ENCODE peak calls at places on chromosomes 16 and 17, in seven cellular contexts. One of them, this sample, is unnamed.

GRCh38 chr17:77049440-77049839 is 91.3 kb upstream of the SEC14L1 start:
- DNase-seq in sigmoid colon: no peak
- DNase-seq in Peyer's patch: no peak
- DNase-seq in stomach: no peak
- DNase-seq in suprapubic skin: no peak
- DNase-seq in H1: no peak
- DNase-seq in uterus: no peak
- DNase-seq in this sample: no peak

GRCh38 chr16:67248401-67249177 is at the start of gene SLC9A5:
- DNase-seq in suprapubic skin: no peak
- DNase-seq in sigmoid colon: peak
- DNase-seq in stomach: no peak
- DNase-seq in uterus: no peak
- DNase-seq in H1: no peak
- DNase-seq in Peyer's patch: no peak
- DNase-seq in this sample: no peak

GRCh38 chr17:8041249-8041928 is 2.5 kb downstream of the ALOX15B start:
- DNase-seq in suprapubic skin: no peak
- DNase-seq in sigmoid colon: no peak
- DNase-seq in Peyer's patch: peak
- DNase-seq in H1: no peak
- DNase-seq in uterus: no peak
- DNase-seq in stomach: peak
- DNase-seq in this sample: no peak

GRCh38 chr16:26118575-26118974 is 426.8 kb downstream of the HS3ST4 start:
- DNase-seq in suprapubic skin: no peak
- DNase-seq in sigmoid colon: no peak
- DNase-seq in stomach: no peak
- DNase-seq in uterus: no peak
- DNase-seq in Peyer's patch: no peak
- DNase-seq in H1: peak
- DNase-seq in this sample: no peak

GRCh38 chr17:39791296-39791992 is 53.7 kb downstream of the GRB7 start:
- DNase-seq in uterus: no peak
- DNase-seq in H1: no peak
- DNase-seq in suprapubic skin: no peak
- DNase-seq in stomach: no peak
- DNase-seq in sigmoid colon: no peak
- DNase-seq in Peyer's patch: no peak
- DNase-seq in this sample: no peak

GRCh38 chr16:50547944-50548658 is at the start of gene NKD1:
- DNase-seq in stomach: peak
- DNase-seq in suprapubic skin: peak
- DNase-seq in Peyer's patch: peak
- DNase-seq in sigmoid colon: peak
- DNase-seq in H1: no peak
- DNase-seq in uterus: peak
- DNase-seq in this sample: no peak

GRCh38 chr17:58181796-58182195 is 10.7 kb upstream of the EPX start:
- DNase-seq in stomach: no peak
- DNase-seq in suprapubic skin: no peak
- DNase-seq in uterus: no peak
- DNase-seq in sigmoid colon: no peak
- DNase-seq in H1: no peak
- DNase-seq in Peyer's patch: no peak
- DNase-seq in this sample: no peak

GRCh38 chr17:76191891-76192290 is 48.4 kb downstream of the RNF157 start:
- DNase-seq in uterus: no peak
- DNase-seq in sigmoid colon: no peak
- DNase-seq in suprapubic skin: no peak
- DNase-seq in H1: no peak
- DNase-seq in stomach: no peak
- DNase-seq in Peyer's patch: no peak
- DNase-seq in this sample: no peak

GRCh38 chr17:67639997-67640396 is 77.7 kb upstream of the NOL11 start:
- DNase-seq in suprapubic skin: no peak
- DNase-seq in H1: no peak
- DNase-seq in sigmoid colon: no peak
- DNase-seq in uterus: no peak
- DNase-seq in Peyer's patch: no peak
- DNase-seq in stomach: no peak
- DNase-seq in this sample: no peak

GRCh38 chr16:72989203-72989991 is 58.5 kb downstream of the ZFHX3 start:
- DNase-seq in stomach: no peak
- DNase-seq in H1: no peak
- DNase-seq in Peyer's patch: peak
- DNase-seq in suprapubic skin: no peak
- DNase-seq in sigmoid colon: peak
- DNase-seq in uterus: peak
- DNase-seq in this sample: no peak

GRCh38 chr16:58444265-58444664 is 52.0 kb downstream of the GINS3 start:
- DNase-seq in sigmoid colon: no peak
- DNase-seq in H1: no peak
- DNase-seq in suprapubic skin: no peak
- DNase-seq in stomach: no peak
- DNase-seq in Peyer's patch: no peak
- DNase-seq in uterus: no peak
- DNase-seq in this sample: no peak

GRCh38 chr17:62761884-62762283 is 46.2 kb downstream of the MARCHF10 start:
- DNase-seq in uterus: no peak
- DNase-seq in stomach: no peak
- DNase-seq in H1: peak
- DNase-seq in suprapubic skin: no peak
- DNase-seq in sigmoid colon: no peak
- DNase-seq in Peyer's patch: no peak
- DNase-seq in this sample: no peak

GRCh38 chr17:36943250-36944220 is 5.2 kb upstream of the AATF start:
- DNase-seq in sigmoid colon: no peak
- DNase-seq in Peyer's patch: no peak
- DNase-seq in suprapubic skin: no peak
- DNase-seq in uterus: peak
- DNase-seq in stomach: no peak
- DNase-seq in H1: no peak
- DNase-seq in this sample: no peak

GRCh38 chr17:28533091-28533670 is 19.2 kb downstream of the UNC119 start:
- DNase-seq in stomach: no peak
- DNase-seq in suprapubic skin: no peak
- DNase-seq in H1: no peak
- DNase-seq in sigmoid colon: no peak
- DNase-seq in Peyer's patch: peak
- DNase-seq in uterus: no peak
- DNase-seq in this sample: no peak

GRCh38 chr17:9120471-9120870 is 99.2 kb downstream of the NTN1 start:
- DNase-seq in suprapubic skin: no peak
- DNase-seq in Peyer's patch: no peak
- DNase-seq in sigmoid colon: peak
- DNase-seq in H1: no peak
- DNase-seq in uterus: no peak
- DNase-seq in stomach: no peak
- DNase-seq in this sample: no peak

GRCh38 chr17:48901241-48901640 is 7.0 kb upstream of the UBE2Z start:
- DNase-seq in uterus: no peak
- DNase-seq in stomach: no peak
- DNase-seq in sigmoid colon: no peak
- DNase-seq in Peyer's patch: no peak
- DNase-seq in suprapubic skin: no peak
- DNase-seq in H1: no peak
- DNase-seq in this sample: no peak

GRCh38 chr16:67181346-67181745 is 2.4 kb downstream of the MATCAP1 start:
- DNase-seq in uterus: peak
- DNase-seq in H1: no peak
- DNase-seq in Peyer's patch: no peak
- DNase-seq in suprapubic skin: no peak
- DNase-seq in sigmoid colon: peak
- DNase-seq in stomach: no peak
- DNase-seq in this sample: no peak

GRCh38 chr17:81518785-81519283 is 6.2 kb upstream of the ACTG1 start:
- DNase-seq in Peyer's patch: peak
- DNase-seq in suprapubic skin: peak
- DNase-seq in uterus: peak
- DNase-seq in stomach: peak
- DNase-seq in sigmoid colon: no peak
- DNase-seq in H1: no peak
- DNase-seq in this sample: no peak

GRCh38 chr17:3890082-3890892 is 2.6 kb downstream of the CAMKK1 start:
- DNase-seq in sigmoid colon: peak
- DNase-seq in stomach: peak
- DNase-seq in uterus: peak
- DNase-seq in Peyer's patch: peak
- DNase-seq in H1: no peak
- DNase-seq in suprapubic skin: peak
- DNase-seq in this sample: no peak

GRCh38 chr17:60129164-60129563 is 20.6 kb upstream of the CA4 start:
- DNase-seq in sigmoid colon: no peak
- DNase-seq in uterus: no peak
- DNase-seq in Peyer's patch: no peak
- DNase-seq in suprapubic skin: no peak
- DNase-seq in H1: no peak
- DNase-seq in stomach: no peak
- DNase-seq in this sample: no peak

GRCh38 chr17:79521225-79521624 is 89.6 kb downstream of the RBFOX3 start:
- DNase-seq in Peyer's patch: no peak
- DNase-seq in stomach: no peak
- DNase-seq in sigmoid colon: no peak
- DNase-seq in suprapubic skin: no peak
- DNase-seq in H1: no peak
- DNase-seq in uterus: no peak
- DNase-seq in this sample: no peak

GRCh38 chr17:75124041-75124818 is 7.3 kb downstream of the NT5C start:
- DNase-seq in sigmoid colon: no peak
- DNase-seq in Peyer's patch: peak
- DNase-seq in suprapubic skin: no peak
- DNase-seq in stomach: peak
- DNase-seq in H1: no peak
- DNase-seq in uterus: peak
- DNase-seq in this sample: peak

GRCh38 chr17:76307966-76308338 is at the start of gene QRICH2:
- DNase-seq in H1: no peak
- DNase-seq in Peyer's patch: no peak
- DNase-seq in sigmoid colon: peak
- DNase-seq in stomach: no peak
- DNase-seq in suprapubic skin: no peak
- DNase-seq in uterus: no peak
- DNase-seq in this sample: no peak

GRCh38 chr17:2724783-2725164 is 13.2 kb upstream of the CLUH start:
- DNase-seq in sigmoid colon: no peak
- DNase-seq in stomach: peak
- DNase-seq in suprapubic skin: no peak
- DNase-seq in H1: peak
- DNase-seq in uterus: no peak
- DNase-seq in Peyer's patch: peak
- DNase-seq in this sample: no peak
- TF ChIP-seq CTCF in sigmoid colon: no peak
- TF ChIP-seq CTCF in stomach: no peak
- TF ChIP-seq CTCF in suprapubic skin: peak
- TF ChIP-seq CTCF in H1: peak
- TF ChIP-seq CTCF in uterus: no peak
- TF ChIP-seq CTCF in Peyer's patch: peak
- TF ChIP-seq CTCF in this sample: peak

GRCh38 chr16:7615565-7615964 is 282.9 kb downstream of the RBFOX1 start:
- DNase-seq in stomach: no peak
- DNase-seq in sigmoid colon: no peak
- DNase-seq in Peyer's patch: no peak
- DNase-seq in uterus: no peak
- DNase-seq in H1: no peak
- DNase-seq in suprapubic skin: no peak
- DNase-seq in this sample: no peak
- TF ChIP-seq POLR2A in stomach: no peak
- TF ChIP-seq POLR2A in sigmoid colon: no peak
- TF ChIP-seq POLR2A in Peyer's patch: no peak
- TF ChIP-seq POLR2A in uterus: no peak
- TF ChIP-seq POLR2A in H1: no peak
- TF ChIP-seq POLR2A in suprapubic skin: no peak
- TF ChIP-seq POLR2A in this sample: no peak

DNA sequence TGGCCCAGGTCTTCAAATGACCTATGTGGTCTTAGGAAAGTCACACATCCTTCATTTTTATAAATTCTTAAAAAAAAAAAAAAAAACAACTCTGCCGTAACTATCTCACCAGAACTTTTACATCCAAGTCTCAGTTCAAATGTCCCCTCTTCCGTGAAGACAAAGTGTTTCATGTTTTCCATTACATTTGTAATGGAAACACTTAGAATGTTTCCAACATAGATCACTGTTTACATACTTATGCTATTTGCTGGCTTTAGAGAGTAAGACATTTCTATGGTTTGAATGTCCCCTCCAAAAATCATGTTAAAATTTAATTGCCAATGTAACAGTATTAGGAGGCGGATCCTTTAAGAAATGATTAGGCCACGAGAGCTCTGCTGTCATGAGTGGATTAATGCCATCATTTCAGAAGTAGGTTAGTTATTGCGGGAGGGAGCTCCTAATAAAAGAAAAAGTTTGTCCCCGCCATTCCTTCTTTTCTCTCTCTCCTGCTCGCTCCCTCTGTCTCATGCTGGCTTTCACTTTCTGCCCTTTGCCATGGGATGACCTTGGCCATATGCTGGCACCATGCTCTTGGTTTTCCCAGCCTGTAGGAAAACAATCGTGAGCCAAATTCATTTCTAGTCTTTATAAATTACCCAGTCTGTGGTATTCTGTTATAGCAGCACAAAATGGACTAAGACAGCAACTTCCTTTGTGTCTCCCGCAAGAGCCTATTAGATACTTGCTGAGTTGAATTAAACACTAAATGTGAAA is 887.8 kb upstream of the SOX9 start:
- DNase-seq in sigmoid colon: no peak
- DNase-seq in stomach: no peak
- DNase-seq in suprapubic skin: no peak
- DNase-seq in Peyer's patch: no peak
- DNase-seq in H1: no peak
- DNase-seq in uterus: no peak
- DNase-seq in this sample: no peak
- TF ChIP-seq CTCF in sigmoid colon: no peak
- TF ChIP-seq CTCF in stomach: no peak
- TF ChIP-seq CTCF in suprapubic skin: no peak
- TF ChIP-seq CTCF in Peyer's patch: no peak
- TF ChIP-seq CTCF in H1: no peak
- TF ChIP-seq CTCF in uterus: no peak
- TF ChIP-seq CTCF in this sample: no peak

GRCh38 chr16:2770781-2771111 is 6.3 kb downstream of the ELOB start:
- DNase-seq in suprapubic skin: no peak
- DNase-seq in sigmoid colon: no peak
- DNase-seq in Peyer's patch: no peak
- DNase-seq in stomach: no peak
- DNase-seq in H1: no peak
- DNase-seq in uterus: no peak
- DNase-seq in this sample: no peak

GRCh38 chr16:2768403-2769089 is 8.5 kb downstream of the ELOB start:
- DNase-seq in H1: no peak
- DNase-seq in uterus: no peak
- DNase-seq in stomach: no peak
- DNase-seq in Peyer's patch: no peak
- DNase-seq in suprapubic skin: no peak
- DNase-seq in sigmoid colon: no peak
- DNase-seq in this sample: no peak

GRCh38 chr16:2769100-2769529 is 8.0 kb downstream of the ELOB start:
- DNase-seq in H1: no peak
- DNase-seq in Peyer's patch: no peak
- DNase-seq in stomach: no peak
- DNase-seq in sigmoid colon: no peak
- DNase-seq in uterus: no peak
- DNase-seq in suprapubic skin: no peak
- DNase-seq in this sample: no peak

GRCh38 chr16:2770057-2770780 is 6.9 kb downstream of the ELOB start:
- DNase-seq in suprapubic skin: no peak
- DNase-seq in Peyer's patch: no peak
- DNase-seq in stomach: no peak
- DNase-seq in sigmoid colon: no peak
- DNase-seq in H1: no peak
- DNase-seq in uterus: no peak
- DNase-seq in this sample: no peak

GRCh38 chr16:2769675-2770056 is 7.4 kb downstream of the ELOB start:
- DNase-seq in H1: no peak
- DNase-seq in suprapubic skin: no peak
- DNase-seq in uterus: no peak
- DNase-seq in stomach: peak
- DNase-seq in Peyer's patch: peak
- DNase-seq in sigmoid colon: no peak
- DNase-seq in this sample: no peak
- TF ChIP-seq POLR2A in H1: no peak
- TF ChIP-seq POLR2A in suprapubic skin: no peak
- TF ChIP-seq POLR2A in uterus: no peak
- TF ChIP-seq POLR2A in stomach: no peak
- TF ChIP-seq POLR2A in Peyer's patch: no peak
- TF ChIP-seq POLR2A in sigmoid colon: no peak
- TF ChIP-seq POLR2A in this sample: peak

This sample was measured in esophagus squamous epithelium.